ENCODE peak calls at places on chromosomes 5 and 9, in seven cellular contexts. T is NCI-H2171 treated with DMSO at 0.1 percent for 48 hours; W is NCI-H1436; F is activated effector memory CD4-positive, alpha-beta T cell treated with anti-CD3 and anti-CD28 coated beads, Interleukin-2, amount 50 U/mL, for 16 hours; E is progenitor cell of endocrine pancreas; R is H54; G is left ventricle myocardium superior. H is an unnamed sample.

GRCh38 chr5:141862936-141863543 is 15.2 kb downstream of the PCDH1 start:
- DNase-seq in T (no peak), W (no peak), F (no peak), E (no peak), R (no peak), G (no peak), H (no peak)

GRCh38 chr9:108913391-108913790 is 20.5 kb downstream of the ELP1 start:
- DNase-seq in T (no peak), W (no peak), F (no peak), E (no peak), R (no peak), G (no peak), H (no peak)

GRCh38 chr9:108056805-108057386 is 567.3 kb upstream of the KLF4 start:
- DNase-seq in T (no peak), W (no peak), F (no peak), E (no peak), R (peak; percentile 24), G (no peak), H (no peak)

GRCh38 chr5:179355976-179356968 is 11.0 kb upstream of the ADAMTS2 start:
- DNase-seq in T (no peak), W (no peak), F (no peak), E (no peak), R (no peak), G (no peak), H (no peak)

GRCh38 chr5:34586117-34586885 is 69.8 kb upstream of the RAI14 start:
- DNase-seq in T (no peak), W (no peak), F (no peak), E (no peak), R (no peak), G (no peak), H (peak; percentile 56)

GRCh38 chr9:73154760-73155159 is 3.1 kb downstream of the ANXA1 start:
- DNase-seq in T (no peak), W (no peak), F (no peak), E (no peak), R (no peak), G (no peak), H (no peak)

GRCh38 chr5:57566914-57567313 is 84.3 kb upstream of the ACTBL2 start:
- DNase-seq in T (peak; percentile 1), W (no peak), F (no peak), E (no peak), R (no peak), G (no peak), H (no peak)

GRCh38 chr5:36150676-36151433 is 832 bp downstream of the LMBRD2 start:
- DNase-seq in T (peak; percentile 80), W (no peak), F (peak; percentile 80), E (no peak), R (peak; percentile 50), G (peak; percentile 51), H (no peak)

GRCh38 chr9:21616082-21616778 is 134.1 kb upstream of the IFNE start:
- DNase-seq in T (no peak), W (no peak), F (no peak), E (no peak), R (no peak), G (no peak), H (no peak)

GRCh38 chr5:36041537-36041845 is 25.2 kb downstream of the UGT3A2 start:
- DNase-seq in T (peak; percentile 15), W (no peak), F (no peak), E (no peak), R (no peak), G (no peak), H (no peak)

GRCh38 chr5:116137544-116138378 is 52.9 kb downstream of the COMMD10 start:
- DNase-seq in T (peak; percentile 48), W (peak; percentile 68), F (no peak), E (no peak), R (no peak), G (no peak), H (no peak)

GRCh38 chr5:128965638-128966302 is 482 bp downstream of the SLC27A6 start:
- DNase-seq in T (no peak), W (no peak), F (no peak), E (no peak), R (no peak), G (no peak), H (no peak)

GRCh38 chr9:113584728-113585442 is 121.4 kb downstream of the RGS3 start:
- DNase-seq in T (no peak), W (no peak), F (no peak), E (no peak), R (no peak), G (no peak), H (no peak)

GRCh38 chr5:180113660-180114303 is 42.2 kb upstream of the RNF130 start:
- DNase-seq in T (no peak), W (no peak), F (peak; percentile 61), E (no peak), R (no peak), G (peak; percentile 8), H (no peak)

GRCh38 chr5:102858221-102858620 is 103.1 kb downstream of the PAM start:
- DNase-seq in T (no peak), W (no peak), F (no peak), E (no peak), R (no peak), G (no peak), H (no peak)

GRCh38 chr9:34437006-34437925 is 21.1 kb downstream of the FAM219A start:
- DNase-seq in T (peak; percentile 32), W (peak; percentile 79), F (peak; percentile 81), E (peak; percentile 19), R (no peak), G (no peak), H (no peak)

H was measured in 8988T.